ENCODE peak calls at places on chromosomes 13 and 19, in six cellular contexts. One of them, this sample, is unnamed.

GRCh38 chr19:3183721-3184641 is 1.7 kb upstream of the NCLN start:
- DNase-seq in hepatocyte: no peak
- DNase-seq in GM23338: no peak
- DNase-seq in OCI-LY7: no peak
- DNase-seq in PC-3: no peak
- DNase-seq in HCT116: no peak
- DNase-seq in this sample: no peak

GRCh38 chr19:10471909-10472308 is 31.2 kb downstream of the KEAP1 start:
- DNase-seq in hepatocyte: peak; percentile 58
- DNase-seq in GM23338: peak; percentile 43
- DNase-seq in OCI-LY7: peak; percentile 65
- DNase-seq in PC-3: peak; percentile 71
- DNase-seq in HCT116: no peak
- DNase-seq in this sample: peak; percentile 57

GRCh38 chr13:98254541-98254940 is 77.5 kb upstream of the RNF113B start:
- DNase-seq in hepatocyte: no peak
- DNase-seq in GM23338: no peak
- DNase-seq in OCI-LY7: no peak
- DNase-seq in PC-3: no peak
- DNase-seq in HCT116: no peak
- DNase-seq in this sample: peak; percentile 85

GRCh38 chr13:113771709-113772331 is 12.8 kb downstream of the TMEM255B start:
- DNase-seq in hepatocyte: no peak
- DNase-seq in GM23338: no peak
- DNase-seq in OCI-LY7: no peak
- DNase-seq in PC-3: peak; percentile 78
- DNase-seq in HCT116: no peak
- DNase-seq in this sample: no peak

GRCh38 chr19:46898731-46899130 is 37.9 kb downstream of the ARHGAP35 start:
- DNase-seq in hepatocyte: peak; percentile 14
- DNase-seq in GM23338: peak; percentile 33
- DNase-seq in OCI-LY7: no peak
- DNase-seq in PC-3: no peak
- DNase-seq in HCT116: no peak
- DNase-seq in this sample: peak; percentile 51

GRCh38 chr19:44455100-44455499 is 6.8 kb upstream of the ZNF229 start:
- DNase-seq in hepatocyte: no peak
- DNase-seq in GM23338: no peak
- DNase-seq in OCI-LY7: no peak
- DNase-seq in PC-3: no peak
- DNase-seq in HCT116: no peak
- DNase-seq in this sample: no peak

GRCh38 chr13:32528358-32528757 is 10.2 kb downstream of the N4BP2L2 start:
- DNase-seq in hepatocyte: no peak
- DNase-seq in GM23338: no peak
- DNase-seq in OCI-LY7: no peak
- DNase-seq in PC-3: no peak
- DNase-seq in HCT116: no peak
- DNase-seq in this sample: peak; percentile 48

GRCh38 chr19:50710612-50711011 is 9.0 kb downstream of the SHANK1 start:
- DNase-seq in hepatocyte: no peak
- DNase-seq in GM23338: no peak
- DNase-seq in OCI-LY7: no peak
- DNase-seq in PC-3: no peak
- DNase-seq in HCT116: no peak
- DNase-seq in this sample: no peak

GRCh38 chr19:45528744-45529453 is 21.6 kb downstream of the VASP start:
- DNase-seq in hepatocyte: peak; percentile 76
- DNase-seq in GM23338: peak; percentile 97
- DNase-seq in OCI-LY7: no peak
- DNase-seq in PC-3: peak; percentile 86
- DNase-seq in HCT116: no peak
- DNase-seq in this sample: no peak

GRCh38 chr19:8004723-8005513 is 523 bp downstream of the ELAVL1 start:
- DNase-seq in hepatocyte: peak; percentile 59
- DNase-seq in GM23338: peak; percentile 18
- DNase-seq in OCI-LY7: peak; percentile 44
- DNase-seq in PC-3: peak; percentile 19
- DNase-seq in HCT116: no peak
- DNase-seq in this sample: peak; percentile 67

GRCh38 chr19:38173324-38174041 is 50.5 kb downstream of the DPF1 start:
- DNase-seq in hepatocyte: no peak
- DNase-seq in GM23338: no peak
- DNase-seq in OCI-LY7: no peak
- DNase-seq in PC-3: no peak
- DNase-seq in HCT116: no peak
- DNase-seq in this sample: peak; percentile 96

GRCh38 chr19:17358395-17358794 is 18.7 kb downstream of the PLVAP start:
- DNase-seq in hepatocyte: no peak
- DNase-seq in GM23338: no peak
- DNase-seq in OCI-LY7: no peak
- DNase-seq in PC-3: no peak
- DNase-seq in HCT116: peak; percentile 37
- DNase-seq in this sample: peak; percentile 50

GRCh38 chr19:10010247-10010691 is at the start of gene COL5A3:
- DNase-seq in hepatocyte: no peak
- DNase-seq in GM23338: peak; percentile 72
- DNase-seq in OCI-LY7: no peak
- DNase-seq in PC-3: no peak
- DNase-seq in HCT116: no peak
- DNase-seq in this sample: peak; percentile 84

GRCh38 chr13:30375436-30375835 is 46.9 kb upstream of the UBE2L5 start:
- DNase-seq in hepatocyte: no peak
- DNase-seq in GM23338: no peak
- DNase-seq in OCI-LY7: peak; percentile 49
- DNase-seq in PC-3: no peak
- DNase-seq in HCT116: no peak
- DNase-seq in this sample: no peak

GRCh38 chr13:30377312-30377685 is 45.0 kb upstream of the UBE2L5 start:
- DNase-seq in hepatocyte: no peak
- DNase-seq in GM23338: no peak
- DNase-seq in OCI-LY7: no peak
- DNase-seq in PC-3: peak; percentile 6
- DNase-seq in HCT116: no peak
- DNase-seq in this sample: no peak

GRCh38 chr13:30373727-30374126 is 48.6 kb upstream of the UBE2L5 start:
- DNase-seq in hepatocyte: no peak
- DNase-seq in GM23338: no peak
- DNase-seq in OCI-LY7: peak; percentile 74
- DNase-seq in PC-3: no peak
- DNase-seq in HCT116: no peak
- DNase-seq in this sample: no peak

GRCh38 chr13:30381049-30381448 is 41.2 kb upstream of the UBE2L5 start:
- DNase-seq in hepatocyte: no peak
- DNase-seq in GM23338: no peak
- DNase-seq in OCI-LY7: no peak
- DNase-seq in PC-3: no peak
- DNase-seq in HCT116: no peak
- DNase-seq in this sample: no peak

DNA sequence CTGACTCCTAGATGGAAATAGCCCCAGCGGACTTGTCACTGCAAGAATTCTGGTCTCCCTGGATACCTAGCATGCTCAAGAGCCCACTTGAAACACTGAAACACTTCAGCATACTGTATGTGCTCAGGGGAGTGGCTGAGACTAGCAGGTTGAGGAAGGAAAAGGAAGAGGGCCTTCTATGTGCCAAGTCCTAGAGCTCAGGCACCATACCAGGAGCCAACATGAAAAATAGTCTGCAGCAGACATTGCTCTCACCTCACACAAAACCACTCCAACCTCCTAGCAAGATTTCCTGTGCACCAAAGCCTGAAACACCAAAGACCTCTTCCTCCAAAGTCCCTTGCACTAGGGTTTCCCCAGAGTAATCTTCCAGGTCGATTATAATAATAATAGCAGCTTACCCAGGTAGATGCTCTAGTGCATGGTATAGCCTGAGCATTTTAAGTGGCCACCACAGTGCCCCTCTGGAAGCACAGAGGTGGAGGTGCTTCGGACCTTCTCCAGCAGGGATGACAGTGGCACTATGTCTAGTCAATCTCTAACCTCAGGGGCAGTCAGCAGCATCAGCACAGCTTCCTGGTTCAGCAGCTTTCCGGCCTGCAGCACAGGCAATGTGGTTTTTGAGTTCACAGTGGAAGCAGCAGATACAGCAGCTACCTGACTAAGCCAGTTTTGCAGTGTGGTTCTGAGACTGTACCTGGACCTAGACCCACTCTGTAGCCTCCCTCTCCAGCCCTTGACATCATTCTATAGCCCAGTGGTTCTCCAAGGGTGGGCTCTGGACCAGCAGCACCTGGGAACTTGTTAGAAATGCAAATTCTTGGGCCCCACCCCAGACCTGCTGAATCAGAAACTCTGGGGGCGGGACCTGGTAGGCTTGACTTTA is 45.6 kb upstream of the UBE2L5 start:
- DNase-seq in hepatocyte: no peak
- DNase-seq in GM23338: peak; percentile 47
- DNase-seq in OCI-LY7: peak; percentile 84
- DNase-seq in PC-3: peak; percentile 29
- DNase-seq in HCT116: no peak
- DNase-seq in this sample: no peak
- H3K27ac ChIP-seq in hepatocyte: no peak overlapping the region
- H3K27ac ChIP-seq in GM23338: no peak overlapping the region
- H3K27ac ChIP-seq in OCI-LY7: peak overlapping the region; percentile 97
- H3K27ac ChIP-seq in PC-3: no peak overlapping the region
- H3K27ac ChIP-seq in HCT116: no peak overlapping the region
- H3K27ac ChIP-seq in this sample: no peak overlapping the region

GRCh38 chr19:13119654-13120053 is 1.6 kb downstream of the NACC1 start:
- DNase-seq in hepatocyte: no peak
- DNase-seq in GM23338: no peak
- DNase-seq in OCI-LY7: no peak
- DNase-seq in PC-3: no peak
- DNase-seq in HCT116: no peak
- DNase-seq in this sample: peak; percentile 70
- H3K4me1 ChIP-seq in hepatocyte: peaks cover 39% of the 10 kb centered on the region
- H3K4me1 ChIP-seq in GM23338: peaks cover 37% of the 10 kb centered on the region
- H3K4me1 ChIP-seq in OCI-LY7: peaks cover 34% of the 10 kb centered on the region
- H3K4me1 ChIP-seq in PC-3: peaks cover 38% of the 10 kb centered on the region
- H3K4me1 ChIP-seq in HCT116: peaks cover 43% of the 10 kb centered on the region
- H3K4me1 ChIP-seq in this sample: peaks cover 41% of the 10 kb centered on the region

GRCh38 chr19:4774136-4774535 is 17.4 kb upstream of the FEM1A start:
- DNase-seq in hepatocyte: no peak
- DNase-seq in GM23338: no peak
- DNase-seq in OCI-LY7: peak; percentile 69
- DNase-seq in PC-3: no peak
- DNase-seq in HCT116: no peak
- DNase-seq in this sample: no peak
- TF ChIP-seq EZH2phosphoT487 in hepatocyte: no peak
- TF ChIP-seq EZH2phosphoT487 in GM23338: no peak
- TF ChIP-seq EZH2phosphoT487 in OCI-LY7: no peak
- TF ChIP-seq EZH2phosphoT487 in PC-3: no peak
- TF ChIP-seq EZH2phosphoT487 in HCT116: no peak
- TF ChIP-seq EZH2phosphoT487 in this sample: no peak

DNA sequence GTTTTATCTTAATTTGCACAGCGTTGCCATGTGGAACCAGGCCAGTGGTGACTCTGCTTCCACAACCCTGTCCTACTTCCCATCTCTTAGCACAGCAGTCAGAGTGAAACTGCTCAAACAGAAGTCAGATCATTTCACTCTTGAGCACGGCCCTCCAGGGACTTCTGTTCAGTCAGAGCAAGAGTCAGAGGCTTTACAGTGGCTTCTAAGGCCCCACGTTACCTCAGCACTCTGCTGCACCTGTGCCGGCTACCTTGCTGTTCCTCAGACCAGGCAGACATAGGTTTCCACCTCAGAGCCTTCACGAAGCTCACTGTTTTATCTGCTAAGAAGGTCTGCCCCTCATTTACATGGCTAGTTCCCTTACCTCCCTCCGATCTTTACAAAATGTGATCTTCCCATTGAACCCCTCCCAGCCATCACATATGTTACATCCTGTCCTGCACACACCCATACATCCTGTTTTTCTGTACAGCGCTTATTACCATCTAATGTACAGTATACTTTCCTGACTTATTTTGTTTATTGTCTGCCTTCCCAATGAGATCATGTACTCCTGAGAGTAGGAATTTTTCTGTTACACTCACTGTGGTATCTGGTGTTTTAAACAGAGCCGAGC is 41.6 kb downstream of the TM9SF2 start:
- DNase-seq in hepatocyte: no peak
- DNase-seq in GM23338: no peak
- DNase-seq in OCI-LY7: peak; percentile 62
- DNase-seq in PC-3: no peak
- DNase-seq in HCT116: no peak
- DNase-seq in this sample: no peak
- H3K27ac ChIP-seq in hepatocyte: no peak overlapping the region
- H3K27ac ChIP-seq in GM23338: no peak overlapping the region
- H3K27ac ChIP-seq in OCI-LY7: peak overlapping the region; percentile 48
- H3K27ac ChIP-seq in PC-3: no peak overlapping the region
- H3K27ac ChIP-seq in HCT116: no peak overlapping the region
- H3K27ac ChIP-seq in this sample: no peak overlapping the region

DNA sequence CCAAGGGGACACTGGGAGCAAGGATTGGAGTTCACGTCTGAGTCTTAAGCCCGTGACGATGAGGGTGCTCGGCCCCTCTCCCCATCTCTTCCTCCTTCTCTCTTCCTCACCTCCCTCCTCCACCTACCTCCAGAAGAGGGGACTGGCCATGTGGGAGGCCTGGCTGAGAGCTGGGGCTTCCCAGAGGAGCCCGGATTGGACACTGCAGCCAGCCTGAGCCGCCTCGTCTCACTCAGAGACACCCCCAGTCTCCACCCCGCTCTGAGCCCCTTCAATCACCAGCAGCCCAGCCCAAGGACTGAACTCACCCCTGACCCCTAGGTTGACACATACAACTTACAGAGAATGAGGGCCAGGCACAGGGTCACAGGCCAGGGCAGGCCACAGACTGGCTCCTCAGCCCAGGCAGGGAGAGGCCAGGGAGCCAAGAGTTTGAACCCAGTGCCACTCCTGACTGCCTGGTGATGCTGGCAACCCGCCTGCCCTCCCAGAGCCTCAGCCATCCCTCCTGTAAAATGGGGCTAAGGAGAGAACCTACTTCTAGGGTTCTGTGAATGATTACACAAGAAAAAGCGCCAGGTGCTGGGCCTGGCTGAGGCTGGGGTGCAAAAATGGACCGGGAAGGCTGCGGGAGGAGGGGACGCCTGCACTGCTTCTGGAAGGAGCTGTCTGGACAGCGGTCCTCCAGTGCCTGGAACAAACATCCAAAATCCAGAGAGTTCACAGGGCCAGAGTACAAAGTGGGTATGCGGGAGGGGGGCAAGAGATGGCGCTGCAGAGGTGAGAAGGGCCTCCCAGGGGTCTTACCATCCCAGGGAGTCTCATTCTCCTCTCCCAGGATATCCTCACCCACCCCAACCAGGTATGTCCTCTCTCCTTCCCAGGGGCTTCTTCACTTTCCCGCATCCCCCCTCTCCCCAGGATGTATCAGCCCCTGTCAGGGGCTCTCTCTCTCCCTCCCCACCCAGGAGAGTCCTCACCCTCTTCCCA is 1.1 kb downstream of the CD79A start:
- DNase-seq in hepatocyte: no peak
- DNase-seq in GM23338: no peak
- DNase-seq in OCI-LY7: no peak
- DNase-seq in PC-3: no peak
- DNase-seq in HCT116: no peak
- DNase-seq in this sample: no peak
- H3K4me1 ChIP-seq in hepatocyte: no peaks in the 10 kb centered on the region
- H3K4me1 ChIP-seq in GM23338: peaks cover 5% of the 10 kb centered on the region
- H3K4me1 ChIP-seq in OCI-LY7: peaks cover 69% of the 10 kb centered on the region
- H3K4me1 ChIP-seq in PC-3: peaks cover 8% of the 10 kb centered on the region
- H3K4me1 ChIP-seq in HCT116: peaks cover 15% of the 10 kb centered on the region
- H3K4me1 ChIP-seq in this sample: no peaks in the 10 kb centered on the region

This sample was measured in GM23248.